ENCODE peak calls at places on chromosomes 11 and 22, in five cellular contexts. One of them, this sample, is unnamed.

GRCh38 chr11:10488121-10488580 is 33.1 kb downstream of the AMPD3 start:
- DNase-seq in HepG2: no peak
- DNase-seq in GM12878: no peak
- DNase-seq in K562: no peak
- DNase-seq in H1: no peak
- DNase-seq in this sample: peak

GRCh38 chr22:30875481-30876215 is 92.9 kb downstream of the MORC2 start:
- DNase-seq in H1: no peak
- DNase-seq in K562: no peak
- DNase-seq in GM12878: no peak
- DNase-seq in HepG2: no peak
- DNase-seq in this sample: no peak

GRCh38 chr22:26409705-26410376 is 19.2 kb upstream of the ASPHD2 start:
- DNase-seq in H1: no peak
- DNase-seq in HepG2: no peak
- DNase-seq in K562: no peak
- DNase-seq in GM12878: no peak
- DNase-seq in this sample: no peak

GRCh38 chr22:43535741-43536140 is 123.9 kb downstream of the MPPED1 start:
- DNase-seq in H1: no peak
- DNase-seq in K562: no peak
- DNase-seq in GM12878: no peak
- DNase-seq in HepG2: no peak
- DNase-seq in this sample: no peak

GRCh38 chr11:112972399-112973115 is 11.3 kb downstream of the NCAM1 start:
- DNase-seq in H1: no peak
- DNase-seq in HepG2: no peak
- DNase-seq in K562: no peak
- DNase-seq in GM12878: no peak
- DNase-seq in this sample: no peak

GRCh38 chr11:57680552-57680874 is 12.6 kb downstream of the ZDHHC5 start:
- DNase-seq in H1: no peak
- DNase-seq in GM12878: no peak
- DNase-seq in K562: no peak
- DNase-seq in HepG2: no peak
- DNase-seq in this sample: no peak

GRCh38 chr11:67307545-67308001 is 4.2 kb downstream of the SSH3 start:
- DNase-seq in GM12878: no peak
- DNase-seq in HepG2: no peak
- DNase-seq in H1: no peak
- DNase-seq in K562: no peak
- DNase-seq in this sample: no peak

GRCh38 chr11:22199243-22199642 is 6.4 kb downstream of the ANO5 start:
- DNase-seq in GM12878: no peak
- DNase-seq in HepG2: no peak
- DNase-seq in K562: no peak
- DNase-seq in H1: no peak
- DNase-seq in this sample: no peak

GRCh38 chr11:46381046-46381835 is at the start of gene MDK:
- DNase-seq in HepG2: peak
- DNase-seq in K562: peak
- DNase-seq in GM12878: no peak
- DNase-seq in H1: no peak
- DNase-seq in this sample: no peak

GRCh38 chr11:75538150-75538942 is 12.6 kb upstream of the GDPD5 start:
- DNase-seq in H1: no peak
- DNase-seq in K562: no peak
- DNase-seq in HepG2: no peak
- DNase-seq in GM12878: no peak
- DNase-seq in this sample: no peak
- TF ChIP-seq HDAC2 in H1: no peak
- TF ChIP-seq HDAC2 in K562: no peak
- TF ChIP-seq HDAC2 in HepG2: no peak
- TF ChIP-seq HDAC2 in GM12878: no peak
- TF ChIP-seq HDAC2 in this sample: no peak

DNA sequence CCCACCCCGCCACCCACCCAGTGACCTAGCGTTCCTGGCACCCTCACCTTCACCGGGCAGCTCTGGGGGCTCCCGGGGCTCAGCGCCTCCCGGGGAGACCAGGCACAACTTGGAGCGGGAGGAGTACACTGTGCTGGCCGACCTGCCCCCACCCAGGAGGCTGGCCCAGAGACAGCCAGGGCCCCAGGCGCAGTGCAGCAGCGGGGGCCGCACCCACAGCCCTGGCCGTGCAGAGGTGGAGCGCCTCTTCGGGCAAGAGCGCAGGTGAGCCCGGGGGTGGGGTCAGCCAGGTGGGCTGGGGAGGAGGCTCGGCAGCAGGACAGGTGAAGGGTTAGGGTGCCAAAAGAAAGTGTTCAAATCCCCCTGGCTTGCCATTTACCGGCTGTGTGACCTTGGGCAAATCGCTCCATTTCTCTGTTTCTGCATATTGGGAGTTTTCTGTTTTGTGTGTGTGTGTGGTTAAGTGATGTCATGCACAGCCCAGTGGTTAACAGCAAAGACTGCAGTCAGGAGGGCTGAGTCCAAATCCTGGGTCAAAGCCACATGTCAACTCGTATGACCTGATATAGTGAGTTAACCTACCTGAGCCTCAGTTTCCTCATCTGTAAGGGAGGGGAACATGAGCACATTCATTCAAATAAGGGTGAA is 29.5 kb downstream of the TRIOBP start:
- DNase-seq in HepG2: no peak
- DNase-seq in H1: no peak
- DNase-seq in GM12878: no peak
- DNase-seq in K562: no peak
- DNase-seq in this sample: no peak
- TF ChIP-seq KDM1A in HepG2: no peak
- TF ChIP-seq KDM1A in H1: no peak
- TF ChIP-seq KDM1A in GM12878: no peak
- TF ChIP-seq KDM1A in K562: no peak
- TF ChIP-seq KDM1A in this sample: no peak

GRCh38 chr11:45151362-45151982 is 5.0 kb downstream of the PRDM11 start:
- DNase-seq in K562: no peak
- DNase-seq in H1: no peak
- DNase-seq in GM12878: no peak
- DNase-seq in HepG2: no peak
- DNase-seq in this sample: no peak
- TF ChIP-seq HDAC2 in K562: no peak
- TF ChIP-seq HDAC2 in H1: no peak
- TF ChIP-seq HDAC2 in GM12878: no peak
- TF ChIP-seq HDAC2 in HepG2: no peak
- TF ChIP-seq HDAC2 in this sample: no peak

GRCh38 chr22:49325531-49326395 is 501.9 kb downstream of the BRD1 start:
- DNase-seq in GM12878: no peak
- DNase-seq in K562: no peak
- DNase-seq in HepG2: no peak
- DNase-seq in H1: no peak
- DNase-seq in this sample: no peak
- TF ChIP-seq KDM1A in GM12878: no peak
- TF ChIP-seq KDM1A in K562: no peak
- TF ChIP-seq KDM1A in HepG2: no peak
- TF ChIP-seq KDM1A in H1: no peak
- TF ChIP-seq KDM1A in this sample: no peak

DNA sequence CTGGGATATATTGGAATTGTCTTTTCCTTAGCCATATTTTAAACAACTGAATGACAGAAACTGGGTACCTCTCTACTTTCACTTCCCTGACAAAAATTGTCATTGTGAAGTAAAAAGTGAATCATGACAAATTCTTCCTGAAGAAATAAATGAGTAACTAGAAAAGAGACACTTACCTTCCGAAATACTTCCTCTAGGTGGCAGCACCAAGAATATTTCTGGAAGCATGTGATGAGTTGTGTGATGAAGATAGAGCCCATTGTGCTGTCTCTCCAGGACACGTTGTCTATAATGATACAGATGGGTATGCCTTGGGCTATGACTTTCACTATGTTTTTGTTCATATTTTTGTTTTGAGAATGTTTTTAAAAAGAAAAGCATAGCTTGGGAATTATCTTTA is 21.5 kb downstream of the CASP4 start:
- DNase-seq in HepG2: peak
- DNase-seq in H1: no peak
- DNase-seq in GM12878: peak
- DNase-seq in K562: peak
- DNase-seq in this sample: peak
- TF ChIP-seq HDAC2 in HepG2: no peak
- TF ChIP-seq HDAC2 in H1: no peak
- TF ChIP-seq HDAC2 in GM12878: no peak
- TF ChIP-seq HDAC2 in K562: no peak
- TF ChIP-seq HDAC2 in this sample: no peak

This sample was measured in A549.